ENCODE peak calls at places on chromosomes 1 and 21, in four cellular contexts. One of them, this sample, is unnamed. For H3K9me3, the result is how much of the 10 kb centered on the place peaks cover.

GRCh38 chr1:26277261-26277661 is 2.6 kb upstream of the SH3BGRL3 start:
- DNase-seq in cardiac muscle cell: no peak
- DNase-seq in CD8-positive, alpha-beta memory T cell: no peak
- DNase-seq in left ventricle myocardium inferior: no peak
- DNase-seq in this sample: no peak

GRCh38 chr1:22780696-22781095 is 70.1 kb downstream of the EPHB2 start:
- DNase-seq in CD8-positive, alpha-beta memory T cell: no peak
- DNase-seq in left ventricle myocardium inferior: no peak
- DNase-seq in cardiac muscle cell: no peak
- DNase-seq in this sample: no peak

GRCh38 chr1:14944471-14944981 is 209.0 kb upstream of the TMEM51 start:
- DNase-seq in CD8-positive, alpha-beta memory T cell: no peak
- DNase-seq in cardiac muscle cell: no peak
- DNase-seq in left ventricle myocardium inferior: no peak
- DNase-seq in this sample: no peak

GRCh38 chr1:32937061-32937460 is 27.5 kb downstream of the RNF19B start:
- DNase-seq in CD8-positive, alpha-beta memory T cell: no peak
- DNase-seq in cardiac muscle cell: no peak
- DNase-seq in left ventricle myocardium inferior: no peak
- DNase-seq in this sample: no peak

GRCh38 chr1:154419620-154420020 is 14.5 kb downstream of the IL6R start:
- DNase-seq in CD8-positive, alpha-beta memory T cell: peak
- DNase-seq in left ventricle myocardium inferior: peak
- DNase-seq in cardiac muscle cell: peak
- DNase-seq in this sample: peak

GRCh38 chr1:224761245-224761644 is 145.1 kb downstream of the CNIH3 start:
- DNase-seq in left ventricle myocardium inferior: no peak
- DNase-seq in cardiac muscle cell: no peak
- DNase-seq in CD8-positive, alpha-beta memory T cell: no peak
- DNase-seq in this sample: no peak

GRCh38 chr1:34050711-34051485 is 114.1 kb downstream of the CSMD2 start:
- DNase-seq in cardiac muscle cell: no peak
- DNase-seq in left ventricle myocardium inferior: no peak
- DNase-seq in CD8-positive, alpha-beta memory T cell: no peak
- DNase-seq in this sample: no peak

GRCh38 chr1:58727363-58727762 is 27.5 kb upstream of the MYSM1 start:
- DNase-seq in left ventricle myocardium inferior: no peak
- DNase-seq in CD8-positive, alpha-beta memory T cell: no peak
- DNase-seq in cardiac muscle cell: peak
- DNase-seq in this sample: no peak

GRCh38 chr1:10597492-10597891 is 122.7 kb downstream of the PEX14 start:
- DNase-seq in left ventricle myocardium inferior: no peak
- DNase-seq in CD8-positive, alpha-beta memory T cell: no peak
- DNase-seq in cardiac muscle cell: no peak
- DNase-seq in this sample: no peak

GRCh38 chr1:196160066-196160795 is 448.0 kb downstream of the KCNT2 start:
- DNase-seq in left ventricle myocardium inferior: no peak
- DNase-seq in CD8-positive, alpha-beta memory T cell: no peak
- DNase-seq in cardiac muscle cell: peak
- DNase-seq in this sample: no peak

GRCh38 chr1:25343872-25344271 is 5.7 kb downstream of the TMEM50A start:
- DNase-seq in CD8-positive, alpha-beta memory T cell: no peak
- DNase-seq in left ventricle myocardium inferior: no peak
- DNase-seq in cardiac muscle cell: peak
- DNase-seq in this sample: no peak

GRCh38 chr1:15523104-15523921 is 702 bp downstream of the CASP9 start:
- DNase-seq in CD8-positive, alpha-beta memory T cell: no peak
- DNase-seq in cardiac muscle cell: peak
- DNase-seq in left ventricle myocardium inferior: no peak
- DNase-seq in this sample: no peak

GRCh38 chr21:34844924-34845238 is 176.1 kb downstream of the CLIC6 start:
- DNase-seq in left ventricle myocardium inferior: no peak
- DNase-seq in CD8-positive, alpha-beta memory T cell: no peak
- DNase-seq in cardiac muscle cell: no peak
- DNase-seq in this sample: no peak

GRCh38 chr21:34846601-34847112 is 177.9 kb downstream of the CLIC6 start:
- DNase-seq in CD8-positive, alpha-beta memory T cell: no peak
- DNase-seq in cardiac muscle cell: peak
- DNase-seq in left ventricle myocardium inferior: no peak
- DNase-seq in this sample: no peak

GRCh38 chr21:34844033-34844923 is 175.5 kb downstream of the CLIC6 start:
- DNase-seq in cardiac muscle cell: peak
- DNase-seq in left ventricle myocardium inferior: peak
- DNase-seq in CD8-positive, alpha-beta memory T cell: no peak
- DNase-seq in this sample: no peak

GRCh38 chr21:34846214-34846575 is 177.4 kb downstream of the CLIC6 start:
- DNase-seq in CD8-positive, alpha-beta memory T cell: no peak
- DNase-seq in cardiac muscle cell: no peak
- DNase-seq in left ventricle myocardium inferior: no peak
- DNase-seq in this sample: no peak

GRCh38 chr21:34845521-34846213 is 176.9 kb downstream of the CLIC6 start:
- DNase-seq in cardiac muscle cell: peak
- DNase-seq in CD8-positive, alpha-beta memory T cell: peak
- DNase-seq in left ventricle myocardium inferior: no peak
- DNase-seq in this sample: peak
- H3K27ac ChIP-seq in cardiac muscle cell: no peak
- H3K27ac ChIP-seq in CD8-positive, alpha-beta memory T cell: no peak
- H3K27ac ChIP-seq in left ventricle myocardium inferior: peak
- H3K27ac ChIP-seq in this sample: no peak

DNA sequence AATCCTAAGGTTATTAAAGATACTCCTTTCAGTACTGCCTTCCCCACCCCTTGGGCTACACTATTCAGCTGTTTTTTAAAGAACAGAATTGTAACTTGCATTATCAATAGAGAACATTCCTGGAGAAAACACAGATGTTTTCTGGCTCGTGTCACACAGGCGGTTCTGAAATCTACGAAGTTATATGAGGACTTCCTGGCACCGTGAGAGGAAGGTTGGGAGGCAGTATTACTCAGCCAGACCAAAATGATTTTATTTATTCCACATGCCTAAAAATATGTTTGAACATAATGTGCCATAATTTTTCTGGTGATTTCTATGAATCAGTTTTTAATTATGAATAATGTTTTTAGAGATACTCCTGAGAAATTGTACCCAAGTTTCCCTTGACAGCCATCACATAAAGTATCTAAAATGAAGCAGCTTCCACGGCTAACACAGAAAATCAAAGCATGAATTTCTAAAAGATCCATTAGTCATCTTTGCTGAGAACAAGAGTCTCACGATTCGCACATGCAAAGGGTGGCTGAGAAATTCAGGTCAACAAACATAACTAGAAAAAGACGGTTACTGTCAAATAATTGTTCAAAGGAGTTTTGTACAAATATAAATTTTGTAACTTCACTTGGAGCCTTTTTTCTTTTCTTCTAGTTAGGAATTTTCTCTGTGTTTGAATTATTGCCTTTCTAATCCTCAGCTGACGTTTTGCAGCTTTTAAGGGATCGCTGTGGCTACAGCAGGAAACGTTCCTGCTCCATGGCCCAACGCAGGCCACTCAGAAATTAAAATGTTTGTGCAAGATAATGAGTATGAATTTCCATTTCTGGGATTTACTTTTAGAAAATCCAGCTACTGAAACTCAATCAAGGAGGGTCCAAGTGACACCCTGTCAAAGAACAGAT is 8.0 kb upstream of the SIM2 start:
- DNase-seq in CD8-positive, alpha-beta memory T cell: no peak
- DNase-seq in cardiac muscle cell: no peak
- DNase-seq in left ventricle myocardium inferior: no peak
- DNase-seq in this sample: no peak
- H3K9me3 ChIP-seq in CD8-positive, alpha-beta memory T cell: under half
- H3K9me3 ChIP-seq in cardiac muscle cell: under half
- H3K9me3 ChIP-seq in left ventricle myocardium inferior: under half
- H3K9me3 ChIP-seq in this sample: under half

GRCh38 chr1:100703052-100703451 is 16.5 kb upstream of the VCAM1 start:
- DNase-seq in left ventricle myocardium inferior: no peak
- DNase-seq in CD8-positive, alpha-beta memory T cell: no peak
- DNase-seq in cardiac muscle cell: no peak
- DNase-seq in this sample: no peak

GRCh38 chr1:100706861-100707260 is 12.7 kb upstream of the VCAM1 start:
- DNase-seq in cardiac muscle cell: no peak
- DNase-seq in left ventricle myocardium inferior: no peak
- DNase-seq in CD8-positive, alpha-beta memory T cell: no peak
- DNase-seq in this sample: no peak

GRCh38 chr1:100700586-100700985 is 19.0 kb upstream of the VCAM1 start:
- DNase-seq in left ventricle myocardium inferior: no peak
- DNase-seq in CD8-positive, alpha-beta memory T cell: no peak
- DNase-seq in cardiac muscle cell: no peak
- DNase-seq in this sample: no peak

GRCh38 chr1:100704473-100704872 is 15.1 kb upstream of the VCAM1 start:
- DNase-seq in cardiac muscle cell: no peak
- DNase-seq in CD8-positive, alpha-beta memory T cell: no peak
- DNase-seq in left ventricle myocardium inferior: no peak
- DNase-seq in this sample: no peak

GRCh38 chr1:100703716-100704115 is 15.8 kb upstream of the VCAM1 start:
- DNase-seq in CD8-positive, alpha-beta memory T cell: no peak
- DNase-seq in left ventricle myocardium inferior: no peak
- DNase-seq in cardiac muscle cell: peak
- DNase-seq in this sample: no peak
- H3K27ac ChIP-seq in CD8-positive, alpha-beta memory T cell: no peak
- H3K27ac ChIP-seq in left ventricle myocardium inferior: no peak
- H3K27ac ChIP-seq in cardiac muscle cell: no peak
- H3K27ac ChIP-seq in this sample: no peak

GRCh38 chr1:79539001-79539400 is 532.5 kb upstream of the ADGRL4 start:
- DNase-seq in cardiac muscle cell: no peak
- DNase-seq in CD8-positive, alpha-beta memory T cell: no peak
- DNase-seq in left ventricle myocardium inferior: no peak
- DNase-seq in this sample: no peak
- H3K9me3 ChIP-seq in cardiac muscle cell: under half
- H3K9me3 ChIP-seq in CD8-positive, alpha-beta memory T cell: under half
- H3K9me3 ChIP-seq in left ventricle myocardium inferior: under half
- H3K9me3 ChIP-seq in this sample: under half